ENCODE peak calls at places on chromosome 7, in seven cellular contexts. E, V, R, X, M, H and D are unnamed samples. For H3K9me3, the result is how much of the 10 kb centered on the place peaks cover.

GRCh38 chr7:85719981-85720963 is 533.4 kb upstream of the SEMA3D start:
- DNase-seq in E (peak), V (peak), R (no peak), X (peak), M (peak), H (no peak), D (no peak)

GRCh38 chr7:38920731-38921130 is 11.7 kb upstream of the VPS41 start:
- DNase-seq in E (no peak), V (no peak), R (no peak), X (no peak), M (no peak), H (no peak), D (no peak)

GRCh38 chr7:132751282-132751647 is 175.0 kb upstream of the PLXNA4 start:
- DNase-seq in E (no peak), V (no peak), R (no peak), X (peak), M (no peak), H (no peak), D (no peak)

GRCh38 chr7:1403844-1404404 is 55.3 kb downstream of the MICALL2 start:
- DNase-seq in E (peak), V (peak), R (peak), X (peak), M (no peak), H (no peak), D (no peak)

GRCh38 chr7:75596727-75597614 is 104.9 kb downstream of the SPDYE5 start:
- DNase-seq in E (peak), V (no peak), R (no peak), X (no peak), M (no peak), H (peak), D (no peak)

GRCh38 chr7:123241809-123242208 is 42.0 kb upstream of the SLC13A1 start:
- DNase-seq in E (no peak), V (no peak), R (no peak), X (no peak), M (no peak), H (no peak), D (no peak)

GRCh38 chr7:95718556-95719410 is 53.6 kb upstream of the DYNC1I1 start:
- DNase-seq in E (peak), V (no peak), R (no peak), X (peak), M (peak), H (peak), D (no peak)

GRCh38 chr7:98341106-98341505 is 59.6 kb downstream of the BRI3 start:
- DNase-seq in E (peak), V (no peak), R (no peak), X (no peak), M (no peak), H (no peak), D (no peak)

GRCh38 chr7:29331163-29331562 is 136.6 kb downstream of the CHN2 start:
- DNase-seq in E (no peak), V (no peak), R (no peak), X (no peak), M (no peak), H (no peak), D (no peak)

GRCh38 chr7:24475573-24475972 is 97.7 kb upstream of the PALS2 start:
- DNase-seq in E (no peak), V (no peak), R (no peak), X (no peak), M (no peak), H (no peak), D (no peak)

GRCh38 chr7:30390872-30391646 is 87.5 kb downstream of the NOD1 start:
- DNase-seq in E (peak), V (no peak), R (no peak), X (no peak), M (no peak), H (no peak), D (no peak)

GRCh38 chr7:81256991-81257390 is 338.1 kb upstream of the SEMA3C start:
- DNase-seq in E (no peak), V (no peak), R (no peak), X (peak), M (no peak), H (no peak), D (no peak)

GRCh38 chr7:157609932-157610640 is 273.3 kb downstream of the DNAJB6 start:
- DNase-seq in E (no peak), V (no peak), R (no peak), X (no peak), M (no peak), H (no peak), D (no peak)

GRCh38 chr7:157611341-157611740 is 274.5 kb downstream of the DNAJB6 start:
- DNase-seq in E (no peak), V (no peak), R (no peak), X (no peak), M (no peak), H (no peak), D (no peak)

GRCh38 chr7:157610671-157611295 is 274.0 kb downstream of the DNAJB6 start:
- DNase-seq in E (no peak), V (no peak), R (no peak), X (no peak), M (no peak), H (no peak), D (no peak)

GRCh38 chr7:157607218-157607617 is 270.4 kb downstream of the DNAJB6 start:
- DNase-seq in E (no peak), V (no peak), R (no peak), X (no peak), M (no peak), H (no peak), D (no peak)

DNA sequence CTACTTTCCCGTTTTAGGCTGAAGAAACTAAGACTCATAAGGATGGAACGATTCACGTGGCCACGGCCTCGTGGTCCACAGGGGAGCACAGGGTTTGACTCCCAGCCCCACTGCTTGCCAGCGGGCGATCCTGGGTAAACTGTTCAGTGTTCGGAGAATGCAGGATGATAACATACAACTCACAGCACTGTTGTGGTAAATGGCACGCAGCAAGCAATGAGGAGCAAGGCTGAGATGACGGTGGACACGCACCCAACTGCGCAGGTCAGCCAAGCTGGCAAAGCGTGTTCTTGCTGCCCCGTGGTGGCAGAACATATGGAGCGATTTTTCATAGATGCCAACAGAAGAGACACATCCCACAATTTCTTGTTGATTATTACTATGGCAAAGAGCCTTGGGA is 272.7 kb downstream of the DNAJB6 start:
- DNase-seq in E (no peak), V (no peak), R (no peak), X (no peak), M (no peak), H (no peak), D (no peak)
- H3K9me3 ChIP-seq in E (under half), V (under half), R (under half), X (under half), M (under half), H (under half), D (under half)

GRCh38 chr7:4196121-4196819 is 485.8 kb upstream of the FOXK1 start:
- DNase-seq in E (no peak), V (no peak), R (no peak), X (no peak), M (no peak), H (no peak), D (no peak)
- H3K9me3 ChIP-seq in E (under half), V (under half), R (under half), X (under half), M (under half), H (under half), D (under half)

GRCh38 chr7:64706625-64707292 is 40.8 kb downstream of the ZNF107 start:
- DNase-seq in E (no peak), V (no peak), R (no peak), X (no peak), M (no peak), H (no peak), D (no peak)
- H3K9me3 ChIP-seq in E (under half), V (under half), R (half or more), X (under half), M (half or more), H (half or more), D (under half)

GRCh38 chr7:43138710-43139601 is 26.5 kb downstream of the HECW1 start:
- DNase-seq in E (peak), V (no peak), R (no peak), X (peak), M (no peak), H (no peak), D (no peak)

GRCh38 chr7:43140186-43140585 is 27.7 kb downstream of the HECW1 start:
- DNase-seq in E (no peak), V (no peak), R (no peak), X (no peak), M (no peak), H (no peak), D (no peak)

GRCh38 chr7:43143918-43144589 is 31.6 kb downstream of the HECW1 start:
- DNase-seq in E (no peak), V (no peak), R (no peak), X (no peak), M (no peak), H (no peak), D (no peak)

GRCh38 chr7:43142703-43143102 is 30.3 kb downstream of the HECW1 start:
- DNase-seq in E (no peak), V (no peak), R (no peak), X (no peak), M (no peak), H (no peak), D (no peak)

DNA sequence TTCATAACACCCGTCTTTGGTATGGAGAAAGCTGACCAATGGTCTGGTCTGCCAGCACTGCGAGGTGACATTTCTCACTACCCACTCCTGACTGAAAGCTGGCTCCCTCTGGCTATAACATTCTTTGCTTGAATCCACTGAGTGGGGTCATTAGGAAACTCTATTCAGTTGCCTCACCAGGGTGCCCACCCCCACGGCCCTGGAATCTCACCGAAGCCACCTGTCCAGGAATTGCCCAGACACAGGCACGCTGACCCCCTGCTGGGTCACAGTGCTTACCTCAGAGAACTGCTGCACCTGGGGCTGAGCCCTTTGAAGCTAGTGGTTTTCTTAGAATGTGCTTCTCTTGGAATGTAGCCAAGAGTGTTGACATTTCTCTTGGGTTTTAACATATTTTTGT is 28.6 kb downstream of the HECW1 start:
- DNase-seq in E (no peak), V (no peak), R (no peak), X (no peak), M (no peak), H (no peak), D (no peak)
- H3K9me3 ChIP-seq in E (under half), V (under half), R (under half), X (under half), M (under half), H (under half), D (under half)

GRCh38 chr7:158351051-158351450 is 236.6 kb downstream of the PTPRN2 start:
- DNase-seq in E (no peak), V (no peak), R (peak), X (no peak), M (no peak), H (no peak), D (no peak)
- H3K9me3 ChIP-seq in E (under half), V (under half), R (under half), X (under half), M (under half), H (under half), D (under half)

GRCh38 chr7:63046612-63047011 is 952.0 kb upstream of the ZNF722 start:
- DNase-seq in E (no peak), V (no peak), R (no peak), X (no peak), M (no peak), H (no peak), D (no peak)
- H3K9me3 ChIP-seq in E (under half), V (under half), R (half or more), X (under half), M (under half), H (under half), D (under half)

DNA sequence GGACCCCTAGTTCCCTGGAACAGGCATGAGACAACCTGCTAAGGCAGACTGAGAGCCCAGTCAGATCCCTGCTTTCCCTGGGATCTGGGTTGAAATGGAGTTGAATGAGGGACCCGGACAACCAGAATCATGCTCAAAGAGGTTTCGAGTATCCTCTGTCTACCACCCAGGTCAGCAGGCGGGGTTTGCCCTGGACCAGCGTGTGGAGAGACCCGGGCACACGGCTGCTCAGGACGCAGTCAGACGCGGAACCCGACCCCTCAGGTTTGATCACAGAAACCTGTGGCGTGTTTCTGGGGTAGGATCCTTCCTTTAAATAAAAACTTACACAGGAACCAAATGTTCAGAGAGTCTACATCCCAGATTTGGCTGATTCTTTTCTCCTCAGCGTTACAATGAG is 330.6 kb downstream of the PTPRN2 start:
- DNase-seq in E (no peak), V (no peak), R (no peak), X (no peak), M (no peak), H (no peak), D (no peak)
- H3K9me3 ChIP-seq in E (under half), V (under half), R (under half), X (under half), M (under half), H (under half), D (under half)

DNA sequence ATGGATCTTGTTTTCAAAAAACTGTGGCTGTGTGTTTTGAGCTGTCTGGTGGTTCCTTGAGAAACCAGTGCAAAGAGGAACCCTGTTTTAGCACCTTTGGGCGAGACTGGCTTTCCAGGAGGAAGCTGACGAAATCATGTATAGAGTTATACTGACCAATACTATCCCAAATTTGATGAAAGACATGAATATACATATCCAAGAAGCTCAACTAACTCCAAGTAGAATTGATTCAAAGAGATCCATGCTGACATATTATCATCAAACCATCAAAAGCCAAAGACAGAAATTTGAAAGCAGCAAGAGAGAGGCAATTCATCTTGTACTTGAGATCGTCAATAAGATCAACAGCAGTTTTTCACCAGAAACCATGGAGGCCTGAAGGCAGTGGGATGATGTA is 610.7 kb downstream of the DNAJB6 start:
- DNase-seq in E (no peak), V (no peak), R (no peak), X (no peak), M (no peak), H (no peak), D (no peak)
- H3K9me3 ChIP-seq in E (under half), V (under half), R (under half), X (under half), M (under half), H (under half), D (under half)